ENCODE peak calls at places on chromosomes 5 and 9, in four cellular contexts. One of them, this sample, is unnamed.

GRCh38 chr5:1547236-1547635 is 23.5 kb upstream of the LPCAT1 start:
- DNase-seq in RWPE2: peak; percentile 34
- DNase-seq in effector memory CD4-positive, alpha-beta T cell: no peak
- DNase-seq in left lung: no peak
- DNase-seq in this sample: no peak

GRCh38 chr9:8428389-8428788 is 628.8 kb upstream of the DMAC1 start:
- DNase-seq in left lung: no peak
- DNase-seq in effector memory CD4-positive, alpha-beta T cell: no peak
- DNase-seq in RWPE2: no peak
- DNase-seq in this sample: no peak

GRCh38 chr9:83011611-83012010 is 51.3 kb downstream of the RASEF start:
- DNase-seq in RWPE2: no peak
- DNase-seq in effector memory CD4-positive, alpha-beta T cell: no peak
- DNase-seq in left lung: no peak
- DNase-seq in this sample: no peak

GRCh38 chr5:135228236-135228635 is 170.8 kb downstream of the MACROH2A1 start:
- DNase-seq in RWPE2: no peak
- DNase-seq in effector memory CD4-positive, alpha-beta T cell: no peak
- DNase-seq in left lung: no peak
- DNase-seq in this sample: no peak

GRCh38 chr5:153749941-153750340 is 259.5 kb downstream of the GRIA1 start:
- DNase-seq in left lung: no peak
- DNase-seq in RWPE2: no peak
- DNase-seq in effector memory CD4-positive, alpha-beta T cell: no peak
- DNase-seq in this sample: no peak

GRCh38 chr9:20394928-20395327 is 227.4 kb downstream of the MLLT3 start:
- DNase-seq in RWPE2: no peak
- DNase-seq in left lung: no peak
- DNase-seq in effector memory CD4-positive, alpha-beta T cell: no peak
- DNase-seq in this sample: no peak

GRCh38 chr5:126659805-126660483 is 59.2 kb downstream of the PHAX start:
- DNase-seq in RWPE2: no peak
- DNase-seq in effector memory CD4-positive, alpha-beta T cell: no peak
- DNase-seq in left lung: no peak
- DNase-seq in this sample: no peak

GRCh38 chr9:136289651-136290507 is 14.0 kb downstream of the CCDC187 start:
- DNase-seq in left lung: peak; percentile 73
- DNase-seq in RWPE2: no peak
- DNase-seq in effector memory CD4-positive, alpha-beta T cell: no peak
- DNase-seq in this sample: no peak

GRCh38 chr9:76365028-76365427 is 29.2 kb downstream of the RFK start:
- DNase-seq in RWPE2: no peak
- DNase-seq in effector memory CD4-positive, alpha-beta T cell: no peak
- DNase-seq in left lung: no peak
- DNase-seq in this sample: no peak

GRCh38 chr5:73205309-73205708 is 32.3 kb downstream of the TMEM174 start:
- DNase-seq in left lung: no peak
- DNase-seq in effector memory CD4-positive, alpha-beta T cell: no peak
- DNase-seq in RWPE2: no peak
- DNase-seq in this sample: no peak

GRCh38 chr5:151740336-151740942 is 18.0 kb downstream of the ATOX1 start:
- DNase-seq in effector memory CD4-positive, alpha-beta T cell: peak; percentile 21
- DNase-seq in RWPE2: no peak
- DNase-seq in left lung: no peak
- DNase-seq in this sample: no peak

GRCh38 chr5:41835625-41836024 is 34.6 kb downstream of the OXCT1 start:
- DNase-seq in left lung: no peak
- DNase-seq in RWPE2: no peak
- DNase-seq in effector memory CD4-positive, alpha-beta T cell: no peak
- DNase-seq in this sample: peak; percentile 50

GRCh38 chr9:5231212-5231611 is at the start of gene INSL4:
- DNase-seq in effector memory CD4-positive, alpha-beta T cell: no peak
- DNase-seq in left lung: peak; percentile 16
- DNase-seq in RWPE2: no peak
- DNase-seq in this sample: no peak

GRCh38 chr5:135964670-135965320 is 10.0 kb upstream of the LECT2 start:
- DNase-seq in effector memory CD4-positive, alpha-beta T cell: no peak
- DNase-seq in RWPE2: no peak
- DNase-seq in left lung: no peak
- DNase-seq in this sample: no peak

GRCh38 chr5:177347699-177348098 is 3.8 kb downstream of the LMAN2 start:
- DNase-seq in left lung: peak; percentile 5
- DNase-seq in effector memory CD4-positive, alpha-beta T cell: no peak
- DNase-seq in RWPE2: no peak
- DNase-seq in this sample: no peak

GRCh38 chr9:95131023-95131943 is 186.2 kb downstream of the FANCC start:
- DNase-seq in RWPE2: no peak
- DNase-seq in effector memory CD4-positive, alpha-beta T cell: no peak
- DNase-seq in left lung: no peak
- DNase-seq in this sample: no peak

GRCh38 chr5:173984218-173984617 is 4.8 kb upstream of the C5orf47 start:
- DNase-seq in left lung: no peak
- DNase-seq in effector memory CD4-positive, alpha-beta T cell: no peak
- DNase-seq in RWPE2: no peak
- DNase-seq in this sample: no peak

GRCh38 chr9:38087934-38088925 is 19.2 kb upstream of the SHB start:
- DNase-seq in left lung: peak; percentile 93
- DNase-seq in RWPE2: no peak
- DNase-seq in effector memory CD4-positive, alpha-beta T cell: peak; percentile 29
- DNase-seq in this sample: peak; percentile 87

GRCh38 chr5:160769264-160769663 is 82.7 kb downstream of the ATP10B start:
- DNase-seq in RWPE2: no peak
- DNase-seq in effector memory CD4-positive, alpha-beta T cell: no peak
- DNase-seq in left lung: no peak
- DNase-seq in this sample: no peak

GRCh38 chr5:56840597-56840996 is 25.2 kb downstream of the MAP3K1 start:
- DNase-seq in RWPE2: no peak
- DNase-seq in effector memory CD4-positive, alpha-beta T cell: no peak
- DNase-seq in left lung: no peak
- DNase-seq in this sample: no peak

GRCh38 chr5:25028994-25029393 is 384.2 kb upstream of the CDH10 start:
- DNase-seq in left lung: no peak
- DNase-seq in effector memory CD4-positive, alpha-beta T cell: no peak
- DNase-seq in RWPE2: no peak
- DNase-seq in this sample: no peak

GRCh38 chr5:150946351-150946905 is 41.6 kb upstream of the ZNF300 start:
- DNase-seq in RWPE2: no peak
- DNase-seq in effector memory CD4-positive, alpha-beta T cell: no peak
- DNase-seq in left lung: peak; percentile 82
- DNase-seq in this sample: no peak

GRCh38 chr9:124448019-124448418 is 2.2 kb upstream of the ADGRD2 start:
- DNase-seq in RWPE2: no peak
- DNase-seq in left lung: no peak
- DNase-seq in effector memory CD4-positive, alpha-beta T cell: no peak
- DNase-seq in this sample: no peak

GRCh38 chr5:57037355-57037754 is 85.4 kb upstream of the MIER3 start:
- DNase-seq in left lung: no peak
- DNase-seq in effector memory CD4-positive, alpha-beta T cell: no peak
- DNase-seq in RWPE2: no peak
- DNase-seq in this sample: no peak

GRCh38 chr5:61280766-61281427 is 51.2 kb upstream of the ZSWIM6 start:
- DNase-seq in left lung: peak; percentile 61
- DNase-seq in RWPE2: peak; percentile 80
- DNase-seq in effector memory CD4-positive, alpha-beta T cell: no peak
- DNase-seq in this sample: no peak

GRCh38 chr5:24791326-24791725 is 146.5 kb upstream of the CDH10 start:
- DNase-seq in RWPE2: no peak
- DNase-seq in effector memory CD4-positive, alpha-beta T cell: no peak
- DNase-seq in left lung: no peak
- DNase-seq in this sample: no peak

GRCh38 chr5:87499478-87500410 is 87.0 kb upstream of the CCNH start:
- DNase-seq in left lung: peak; percentile 58
- DNase-seq in RWPE2: peak; percentile 59
- DNase-seq in effector memory CD4-positive, alpha-beta T cell: no peak
- DNase-seq in this sample: no peak

GRCh38 chr5:62011072-62011664 is 294.8 kb upstream of the KIF2A start:
- DNase-seq in effector memory CD4-positive, alpha-beta T cell: no peak
- DNase-seq in left lung: no peak
- DNase-seq in RWPE2: no peak
- DNase-seq in this sample: no peak

DNA sequence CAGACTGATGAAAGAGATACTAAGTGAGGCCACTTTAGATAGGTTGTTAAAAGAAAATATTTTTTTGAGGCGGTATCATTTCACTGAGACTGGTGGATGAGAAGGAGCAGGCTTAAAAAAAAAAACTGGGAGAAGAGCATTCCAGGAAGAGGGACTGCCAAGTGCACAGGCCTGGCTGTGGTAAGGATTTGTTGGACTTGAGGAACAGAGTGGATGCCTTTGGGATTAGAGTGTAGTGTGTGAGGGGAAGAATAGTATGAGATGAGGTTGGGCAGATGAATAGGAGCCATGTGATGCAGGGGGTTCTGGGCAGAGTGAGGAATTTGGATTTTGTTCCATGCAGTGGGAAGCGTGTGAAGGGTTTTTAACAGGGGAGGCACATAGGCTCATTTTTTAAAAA is 57.9 kb downstream of the PBX3 start:
- DNase-seq in RWPE2: no peak
- DNase-seq in left lung: no peak
- DNase-seq in effector memory CD4-positive, alpha-beta T cell: no peak
- DNase-seq in this sample: no peak
- H3K27ac ChIP-seq in RWPE2: no peak overlapping the region
- H3K27ac ChIP-seq in left lung: no peak overlapping the region
- H3K27ac ChIP-seq in effector memory CD4-positive, alpha-beta T cell: no peak overlapping the region
- H3K27ac ChIP-seq in this sample: no peak overlapping the region

GRCh38 chr9:116284518-116284917 is 130.9 kb downstream of the PAPPA start:
- DNase-seq in effector memory CD4-positive, alpha-beta T cell: no peak
- DNase-seq in left lung: no peak
- DNase-seq in RWPE2: no peak
- DNase-seq in this sample: no peak

GRCh38 chr9:116288658-116289057 is 135.1 kb downstream of the PAPPA start:
- DNase-seq in RWPE2: peak; percentile 68
- DNase-seq in left lung: no peak
- DNase-seq in effector memory CD4-positive, alpha-beta T cell: no peak
- DNase-seq in this sample: no peak

GRCh38 chr9:116285320-116285719 is 131.7 kb downstream of the PAPPA start:
- DNase-seq in effector memory CD4-positive, alpha-beta T cell: no peak
- DNase-seq in left lung: no peak
- DNase-seq in RWPE2: no peak
- DNase-seq in this sample: no peak

GRCh38 chr9:116287721-116288120 is 134.1 kb downstream of the PAPPA start:
- DNase-seq in effector memory CD4-positive, alpha-beta T cell: no peak
- DNase-seq in RWPE2: no peak
- DNase-seq in left lung: no peak
- DNase-seq in this sample: no peak

DNA sequence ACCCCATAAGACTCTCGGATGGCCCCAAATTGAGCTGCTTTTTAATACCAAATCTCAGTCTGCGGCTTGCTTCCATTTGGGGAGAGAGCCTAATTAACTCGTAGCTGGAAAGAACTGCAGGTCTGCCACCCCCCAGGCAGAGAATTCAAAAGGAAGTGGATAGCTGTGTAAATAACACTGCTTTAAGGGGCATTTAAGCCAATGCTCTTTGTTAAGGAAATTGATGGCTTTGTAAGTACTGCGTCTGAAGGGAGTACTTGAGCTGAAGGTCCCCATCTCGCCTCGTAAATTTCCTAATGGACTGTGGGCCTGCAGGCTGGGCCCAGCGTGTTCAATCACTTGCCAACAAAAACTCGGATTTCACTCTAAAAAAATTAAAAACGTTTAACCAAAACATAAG is 132.7 kb downstream of the PAPPA start:
- DNase-seq in RWPE2: no peak
- DNase-seq in left lung: no peak
- DNase-seq in effector memory CD4-positive, alpha-beta T cell: no peak
- DNase-seq in this sample: no peak
- H3K4me3 ChIP-seq in RWPE2: no peak overlapping the region
- H3K4me3 ChIP-seq in left lung: no peak overlapping the region
- H3K4me3 ChIP-seq in effector memory CD4-positive, alpha-beta T cell: no peak overlapping the region
- H3K4me3 ChIP-seq in this sample: no peak overlapping the region

GRCh38 chr5:172173771-172174170 is 14.3 kb downstream of the STK10 start:
- DNase-seq in effector memory CD4-positive, alpha-beta T cell: peak; percentile 70
- DNase-seq in RWPE2: no peak
- DNase-seq in left lung: peak; percentile 87
- DNase-seq in this sample: peak; percentile 29

GRCh38 chr5:172175263-172175719 is 12.7 kb downstream of the STK10 start:
- DNase-seq in RWPE2: no peak
- DNase-seq in effector memory CD4-positive, alpha-beta T cell: peak; percentile 90
- DNase-seq in left lung: peak; percentile 93
- DNase-seq in this sample: peak; percentile 79

GRCh38 chr5:172171118-172171775 is 16.8 kb downstream of the STK10 start:
- DNase-seq in effector memory CD4-positive, alpha-beta T cell: no peak
- DNase-seq in left lung: no peak
- DNase-seq in RWPE2: no peak
- DNase-seq in this sample: no peak

GRCh38 chr5:172170251-172170701 is 17.7 kb downstream of the STK10 start:
- DNase-seq in RWPE2: no peak
- DNase-seq in effector memory CD4-positive, alpha-beta T cell: no peak
- DNase-seq in left lung: no peak
- DNase-seq in this sample: no peak

GRCh38 chr5:172172912-172173591 is 15.0 kb downstream of the STK10 start:
- DNase-seq in left lung: no peak
- DNase-seq in RWPE2: no peak
- DNase-seq in effector memory CD4-positive, alpha-beta T cell: no peak
- DNase-seq in this sample: no peak
- H3K27ac ChIP-seq in left lung: no peak overlapping the region
- H3K27ac ChIP-seq in RWPE2: no peak overlapping the region
- H3K27ac ChIP-seq in effector memory CD4-positive, alpha-beta T cell: peak overlapping the region; percentile 91
- H3K27ac ChIP-seq in this sample: no peak overlapping the region

GRCh38 chr9:130027533-130028370 is 15.2 kb downstream of the FNBP1 start:
- DNase-seq in RWPE2: no peak
- DNase-seq in effector memory CD4-positive, alpha-beta T cell: no peak
- DNase-seq in left lung: no peak
- DNase-seq in this sample: peak; percentile 40

GRCh38 chr9:130029591-130029990 is 13.4 kb downstream of the FNBP1 start:
- DNase-seq in RWPE2: no peak
- DNase-seq in left lung: no peak
- DNase-seq in effector memory CD4-positive, alpha-beta T cell: no peak
- DNase-seq in this sample: no peak

GRCh38 chr9:130029223-130029583 is 13.8 kb downstream of the FNBP1 start:
- DNase-seq in RWPE2: no peak
- DNase-seq in effector memory CD4-positive, alpha-beta T cell: no peak
- DNase-seq in left lung: no peak
- DNase-seq in this sample: no peak

GRCh38 chr9:130028493-130029222 is 14.3 kb downstream of the FNBP1 start:
- DNase-seq in left lung: no peak
- DNase-seq in RWPE2: no peak
- DNase-seq in effector memory CD4-positive, alpha-beta T cell: no peak
- DNase-seq in this sample: no peak

DNA sequence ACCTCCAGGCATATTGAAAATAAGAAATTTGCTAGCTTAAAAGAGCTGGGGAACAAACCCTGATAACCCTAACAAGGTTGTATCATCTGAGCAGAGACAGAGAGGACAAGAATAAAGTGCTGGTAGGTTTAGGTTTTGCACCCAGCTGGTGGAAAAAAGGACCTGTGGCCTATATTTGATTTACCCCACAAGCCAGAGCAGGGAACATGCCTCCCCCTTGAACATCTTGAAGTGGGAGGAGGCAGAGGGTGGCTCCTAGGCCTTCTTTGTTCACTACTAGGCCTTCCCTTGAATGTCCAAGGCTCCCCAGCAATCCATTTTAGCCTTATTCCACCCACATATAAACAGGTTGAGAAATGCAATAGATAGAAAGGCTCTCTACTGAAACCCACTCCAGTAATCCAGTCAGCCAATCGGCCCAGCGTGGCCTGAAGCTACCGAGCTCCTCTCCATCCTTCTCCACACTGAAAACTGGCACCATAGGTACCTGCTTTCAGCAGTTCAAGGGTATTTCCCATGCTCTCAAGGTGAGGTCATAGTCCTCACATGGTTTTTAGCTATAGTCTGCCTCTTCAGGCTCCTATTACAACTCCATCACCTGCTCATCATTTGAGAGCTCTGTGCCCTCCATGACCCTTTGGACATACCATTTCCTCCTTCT is 12.0 kb downstream of the FNBP1 start:
- DNase-seq in RWPE2: no peak
- DNase-seq in effector memory CD4-positive, alpha-beta T cell: peak; percentile 36
- DNase-seq in left lung: no peak
- DNase-seq in this sample: no peak
- H3K4me3 ChIP-seq in RWPE2: no peak overlapping the region
- H3K4me3 ChIP-seq in effector memory CD4-positive, alpha-beta T cell: peak overlapping the region; percentile 27
- H3K4me3 ChIP-seq in left lung: no peak overlapping the region
- H3K4me3 ChIP-seq in this sample: no peak overlapping the region